ENCODE peak calls at places on chromosomes 7 and 10, in four cellular contexts. Z is left lung; N is CD4-positive, alpha-beta T cell; V is cardiac fibroblast. G is an unnamed sample.

GRCh38 chr10:52621635-52622079 is 150.9 kb downstream of the MBL2 start:
- DNase-seq in Z (no peak), N (no peak), V (peak), G (no peak)

GRCh38 chr10:21488246-21488953 is 37.1 kb downstream of the SKIDA1 start:
- DNase-seq in Z (no peak), N (no peak), V (peak), G (peak)

GRCh38 chr7:41491752-41492405 is 211.0 kb downstream of the INHBA start:
- DNase-seq in Z (no peak), N (no peak), V (no peak), G (no peak)

GRCh38 chr7:37732253-37732652 is 48.7 kb downstream of the GPR141 start:
- DNase-seq in Z (no peak), N (no peak), V (peak), G (peak)

GRCh38 chr10:93445097-93445960 is 36.8 kb downstream of the MYOF start:
- DNase-seq in Z (peak), N (no peak), V (peak), G (peak)

GRCh38 chr7:148334959-148335577 is 255.5 kb upstream of the C7orf33 start:
- DNase-seq in Z (no peak), N (no peak), V (peak), G (peak)

GRCh38 chr7:105222953-105223352 is 165.8 kb downstream of the SRPK2 start:
- DNase-seq in Z (no peak), N (no peak), V (no peak), G (no peak)

GRCh38 chr10:84355106-84355505 is 26.7 kb downstream of the CCSER2 start:
- DNase-seq in Z (no peak), N (no peak), V (peak), G (no peak)

GRCh38 chr10:104120061-104120460 is 1.9 kb upstream of the SFR1 start:
- DNase-seq in Z (no peak), N (no peak), V (peak), G (peak)

GRCh38 chr7:28984631-28985030 is 26.5 kb upstream of the TRIL start:
- DNase-seq in Z (no peak), N (no peak), V (peak), G (peak)

GRCh38 chr10:48684792-48685651 is at the start of gene WDFY4:
- DNase-seq in Z (peak), N (no peak), V (no peak), G (no peak)

GRCh38 chr10:132109341-132110072 is 43.8 kb downstream of the JAKMIP3 start:
- DNase-seq in Z (peak), N (no peak), V (peak), G (no peak)

GRCh38 chr7:56092789-56093531 is at the start of gene PHKG1:
- DNase-seq in Z (peak), N (no peak), V (peak), G (peak)

GRCh38 chr10:36253731-36254130 is 611.6 kb upstream of the FZD8 start:
- DNase-seq in Z (no peak), N (no peak), V (peak), G (peak)

GRCh38 chr10:61164458-61165160 is 220.6 kb upstream of the RHOBTB1 start:
- DNase-seq in Z (peak), N (no peak), V (peak), G (peak)

GRCh38 chr10:98172495-98172894 is 38.0 kb downstream of the R3HCC1L start:
- DNase-seq in Z (peak), N (no peak), V (no peak), G (no peak)

GRCh38 chr7:56218510-56218909 is 102.3 kb upstream of the NUPR2 start:
- DNase-seq in Z (no peak), N (no peak), V (no peak), G (no peak)

GRCh38 chr10:54703086-54703485 is 97.9 kb downstream of the PCDH15 start:
- DNase-seq in Z (no peak), N (no peak), V (no peak), G (no peak)

GRCh38 chr7:135842446-135843175 is 94.0 kb upstream of the FAM180A start:
- DNase-seq in Z (no peak), N (no peak), V (peak), G (no peak)

GRCh38 chr7:101575168-101575567 is 53.9 kb downstream of the MYL10 start:
- DNase-seq in Z (no peak), N (no peak), V (no peak), G (no peak)

GRCh38 chr10:101120884-101121660 is 10.0 kb upstream of the TLX1 start:
- DNase-seq in Z (no peak), N (peak), V (peak), G (no peak)

GRCh38 chr7:130491841-130492518 is at the start of gene MEST:
- DNase-seq in Z (peak), N (no peak), V (no peak), G (no peak)

GRCh38 chr10:43230909-43231522 is 35.8 kb downstream of the RASGEF1A start:
- DNase-seq in Z (peak), N (peak), V (no peak), G (no peak)

GRCh38 chr7:159136442-159136841 is 8.2 kb downstream of the VIPR2 start:
- DNase-seq in Z (no peak), N (peak), V (no peak), G (no peak)

GRCh38 chr7:132352774-132353173 is 223.5 kb downstream of the PLXNA4 start:
- DNase-seq in Z (no peak), N (no peak), V (no peak), G (no peak)

DNA sequence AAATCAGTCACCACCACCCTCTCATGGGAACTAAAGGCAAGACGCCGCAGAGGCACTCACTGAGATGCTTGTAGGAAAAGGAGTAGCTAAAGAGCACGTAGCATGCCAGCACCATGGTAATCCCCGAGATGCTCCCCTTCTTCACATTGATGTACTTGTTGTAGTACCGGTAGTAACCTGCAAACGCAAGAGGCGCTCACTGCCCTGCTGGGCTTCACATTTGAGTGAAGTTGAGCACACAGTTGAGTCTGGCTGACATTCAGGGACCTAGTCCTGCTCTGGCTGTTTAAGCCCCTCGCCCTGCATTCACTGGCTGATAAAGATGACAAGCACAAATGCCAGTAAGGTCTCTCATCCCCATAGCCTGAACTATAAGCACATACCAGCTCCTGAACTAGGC is 6.9 kb downstream of the ATP5MF start:
- DNase-seq in Z (peak), N (no peak), V (peak), G (peak)
- TF ChIP-seq CTCF in Z (no peak), N (peak), V (peak), G (no peak)

GRCh38 chr10:68188835-68189234 is 43.1 kb downstream of the ATOH7 start:
- DNase-seq in Z (no peak), N (no peak), V (no peak), G (no peak)

GRCh38 chr10:68192113-68192512 is 39.8 kb downstream of the ATOH7 start:
- DNase-seq in Z (no peak), N (no peak), V (peak), G (peak)

GRCh38 chr10:68196707-68197106 is 35.2 kb downstream of the ATOH7 start:
- DNase-seq in Z (no peak), N (no peak), V (no peak), G (no peak)

DNA sequence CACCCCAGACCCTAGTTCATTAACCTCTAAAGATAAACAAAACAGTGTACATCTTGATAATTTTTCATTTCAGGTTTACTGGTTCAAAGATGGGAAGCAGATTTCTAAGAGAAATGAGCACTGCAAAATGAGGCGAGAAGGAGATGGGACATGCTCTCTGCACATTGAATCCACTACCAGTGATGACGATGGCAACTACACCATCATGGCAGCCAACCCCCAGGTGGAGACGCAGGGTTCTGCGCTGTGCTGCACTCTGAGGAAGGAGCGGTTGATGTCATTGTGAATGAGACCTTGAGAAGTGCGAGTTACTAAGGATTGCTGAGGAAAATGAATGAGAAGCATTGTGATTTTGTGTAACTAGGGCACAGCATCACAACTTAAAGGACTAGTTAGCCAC is 37.6 kb downstream of the ATOH7 start:
- DNase-seq in Z (no peak), N (no peak), V (no peak), G (no peak)
- TF ChIP-seq CTCF in Z (no peak), N (no peak), V (no peak), G (no peak)

GRCh38 chr10:6701289-6701688 is 121.2 kb upstream of the PRKCQ start:
- DNase-seq in Z (no peak), N (no peak), V (no peak), G (no peak)
- TF ChIP-seq CTCF in Z (no peak), N (no peak), V (no peak), G (peak)

GRCh38 chr7:26091933-26092332 is 60.1 kb upstream of the NFE2L3 start:
- DNase-seq in Z (no peak), N (no peak), V (peak), G (peak)
- TF ChIP-seq CTCF in Z (no peak), N (no peak), V (peak), G (no peak)

GRCh38 chr7:31476073-31476745 is 37.7 kb upstream of the ITPRID1 start:
- DNase-seq in Z (no peak), N (no peak), V (no peak), G (no peak)
- TF ChIP-seq CTCF in Z (no peak), N (no peak), V (no peak), G (no peak)